ENCODE peak calls at places on chromosome 5, in nine cellular contexts. One of them, this sample, is unnamed.

GRCh38 chr5:104628906-104629305 is 1066.3 kb upstream of the NUDT12 start:
- DNase-seq in Peyer's patch: no peak
- DNase-seq in choroid plexus epithelial cell: peak
- DNase-seq in endothelial cell: no peak
- DNase-seq in sigmoid colon: no peak
- DNase-seq in AG04449: no peak
- DNase-seq in CD4-positive, alpha-beta T cell: no peak
- DNase-seq in WTC11: no peak
- DNase-seq in progenitor cell of endocrine pancreas: no peak
- DNase-seq in this sample: no peak

GRCh38 chr5:8184455-8185063 is 315.6 kb downstream of the MTRR start:
- DNase-seq in Peyer's patch: no peak
- DNase-seq in choroid plexus epithelial cell: peak
- DNase-seq in endothelial cell: peak
- DNase-seq in sigmoid colon: no peak
- DNase-seq in AG04449: no peak
- DNase-seq in CD4-positive, alpha-beta T cell: no peak
- DNase-seq in WTC11: peak
- DNase-seq in progenitor cell of endocrine pancreas: peak
- DNase-seq in this sample: peak

GRCh38 chr5:160460377-160461049 is 38.9 kb downstream of the PTTG1 start:
- DNase-seq in Peyer's patch: no peak
- DNase-seq in choroid plexus epithelial cell: peak
- DNase-seq in endothelial cell: no peak
- DNase-seq in sigmoid colon: no peak
- DNase-seq in AG04449: no peak
- DNase-seq in CD4-positive, alpha-beta T cell: no peak
- DNase-seq in WTC11: no peak
- DNase-seq in progenitor cell of endocrine pancreas: no peak
- DNase-seq in this sample: no peak

GRCh38 chr5:134038143-134038542 is 33.4 kb upstream of the VDAC1 start:
- DNase-seq in Peyer's patch: no peak
- DNase-seq in choroid plexus epithelial cell: no peak
- DNase-seq in endothelial cell: no peak
- DNase-seq in sigmoid colon: no peak
- DNase-seq in AG04449: no peak
- DNase-seq in CD4-positive, alpha-beta T cell: no peak
- DNase-seq in WTC11: no peak
- DNase-seq in progenitor cell of endocrine pancreas: no peak
- DNase-seq in this sample: no peak

GRCh38 chr5:89421035-89421434 is 538.1 kb upstream of the MEF2C start:
- DNase-seq in Peyer's patch: no peak
- DNase-seq in choroid plexus epithelial cell: peak
- DNase-seq in endothelial cell: no peak
- DNase-seq in sigmoid colon: no peak
- DNase-seq in AG04449: no peak
- DNase-seq in CD4-positive, alpha-beta T cell: no peak
- DNase-seq in WTC11: no peak
- DNase-seq in progenitor cell of endocrine pancreas: no peak
- DNase-seq in this sample: no peak

GRCh38 chr5:127650022-127650421 is 1.1 kb downstream of the CTXN3 start:
- DNase-seq in Peyer's patch: no peak
- DNase-seq in choroid plexus epithelial cell: peak
- DNase-seq in endothelial cell: no peak
- DNase-seq in sigmoid colon: peak
- DNase-seq in AG04449: no peak
- DNase-seq in CD4-positive, alpha-beta T cell: no peak
- DNase-seq in WTC11: no peak
- DNase-seq in progenitor cell of endocrine pancreas: no peak
- DNase-seq in this sample: no peak

GRCh38 chr5:178392998-178393397 is 160.4 kb upstream of the PHYKPL start:
- DNase-seq in Peyer's patch: no peak
- DNase-seq in choroid plexus epithelial cell: no peak
- DNase-seq in endothelial cell: no peak
- DNase-seq in sigmoid colon: peak
- DNase-seq in AG04449: no peak
- DNase-seq in CD4-positive, alpha-beta T cell: no peak
- DNase-seq in WTC11: no peak
- DNase-seq in progenitor cell of endocrine pancreas: no peak
- DNase-seq in this sample: no peak

GRCh38 chr5:112201141-112201540 is 217.9 kb downstream of the EPB41L4A start:
- DNase-seq in Peyer's patch: no peak
- DNase-seq in choroid plexus epithelial cell: no peak
- DNase-seq in endothelial cell: no peak
- DNase-seq in sigmoid colon: no peak
- DNase-seq in AG04449: no peak
- DNase-seq in CD4-positive, alpha-beta T cell: no peak
- DNase-seq in WTC11: no peak
- DNase-seq in progenitor cell of endocrine pancreas: no peak
- DNase-seq in this sample: no peak

GRCh38 chr5:43775000-43775399 is 172.0 kb downstream of the NNT start:
- DNase-seq in Peyer's patch: no peak
- DNase-seq in choroid plexus epithelial cell: no peak
- DNase-seq in endothelial cell: no peak
- DNase-seq in sigmoid colon: no peak
- DNase-seq in AG04449: no peak
- DNase-seq in CD4-positive, alpha-beta T cell: no peak
- DNase-seq in WTC11: no peak
- DNase-seq in progenitor cell of endocrine pancreas: no peak
- DNase-seq in this sample: no peak

GRCh38 chr5:173302546-173303155 is 25.6 kb downstream of the STC2 start:
- DNase-seq in Peyer's patch: no peak
- DNase-seq in choroid plexus epithelial cell: peak
- DNase-seq in endothelial cell: no peak
- DNase-seq in sigmoid colon: no peak
- DNase-seq in AG04449: no peak
- DNase-seq in CD4-positive, alpha-beta T cell: no peak
- DNase-seq in WTC11: no peak
- DNase-seq in progenitor cell of endocrine pancreas: no peak
- DNase-seq in this sample: no peak

GRCh38 chr5:172573115-172573882 is 67.8 kb upstream of the NEURL1B start:
- DNase-seq in Peyer's patch: peak
- DNase-seq in choroid plexus epithelial cell: no peak
- DNase-seq in endothelial cell: no peak
- DNase-seq in sigmoid colon: no peak
- DNase-seq in AG04449: no peak
- DNase-seq in CD4-positive, alpha-beta T cell: no peak
- DNase-seq in WTC11: no peak
- DNase-seq in progenitor cell of endocrine pancreas: no peak
- DNase-seq in this sample: no peak

GRCh38 chr5:153515269-153515668 is 24.8 kb downstream of the GRIA1 start:
- DNase-seq in Peyer's patch: no peak
- DNase-seq in choroid plexus epithelial cell: peak
- DNase-seq in endothelial cell: no peak
- DNase-seq in sigmoid colon: no peak
- DNase-seq in AG04449: no peak
- DNase-seq in CD4-positive, alpha-beta T cell: no peak
- DNase-seq in WTC11: no peak
- DNase-seq in progenitor cell of endocrine pancreas: no peak
- DNase-seq in this sample: no peak

GRCh38 chr5:58622884-58623871 is 40.3 kb downstream of the RAB3C start:
- DNase-seq in Peyer's patch: no peak
- DNase-seq in choroid plexus epithelial cell: no peak
- DNase-seq in endothelial cell: no peak
- DNase-seq in sigmoid colon: no peak
- DNase-seq in AG04449: no peak
- DNase-seq in CD4-positive, alpha-beta T cell: no peak
- DNase-seq in WTC11: no peak
- DNase-seq in progenitor cell of endocrine pancreas: no peak
- DNase-seq in this sample: no peak

GRCh38 chr5:62090953-62091352 is 215.1 kb upstream of the KIF2A start:
- DNase-seq in Peyer's patch: no peak
- DNase-seq in choroid plexus epithelial cell: no peak
- DNase-seq in endothelial cell: no peak
- DNase-seq in sigmoid colon: no peak
- DNase-seq in AG04449: no peak
- DNase-seq in CD4-positive, alpha-beta T cell: no peak
- DNase-seq in WTC11: no peak
- DNase-seq in progenitor cell of endocrine pancreas: no peak
- DNase-seq in this sample: no peak

GRCh38 chr5:177178905-177179304 is 45.3 kb downstream of the NSD1 start:
- DNase-seq in Peyer's patch: no peak
- DNase-seq in choroid plexus epithelial cell: no peak
- DNase-seq in endothelial cell: no peak
- DNase-seq in sigmoid colon: no peak
- DNase-seq in AG04449: no peak
- DNase-seq in CD4-positive, alpha-beta T cell: no peak
- DNase-seq in WTC11: no peak
- DNase-seq in progenitor cell of endocrine pancreas: no peak
- DNase-seq in this sample: no peak

GRCh38 chr5:10034008-10034407 is 215.7 kb downstream of the ATPSCKMT start:
- DNase-seq in Peyer's patch: no peak
- DNase-seq in choroid plexus epithelial cell: peak
- DNase-seq in endothelial cell: no peak
- DNase-seq in sigmoid colon: no peak
- DNase-seq in AG04449: no peak
- DNase-seq in CD4-positive, alpha-beta T cell: no peak
- DNase-seq in WTC11: no peak
- DNase-seq in progenitor cell of endocrine pancreas: no peak
- DNase-seq in this sample: no peak

GRCh38 chr5:154712518-154713437 is 42.4 kb upstream of the LARP1 start:
- DNase-seq in Peyer's patch: peak
- DNase-seq in choroid plexus epithelial cell: no peak
- DNase-seq in endothelial cell: no peak
- DNase-seq in sigmoid colon: peak
- DNase-seq in AG04449: no peak
- DNase-seq in CD4-positive, alpha-beta T cell: no peak
- DNase-seq in WTC11: peak
- DNase-seq in progenitor cell of endocrine pancreas: peak
- DNase-seq in this sample: no peak

GRCh38 chr5:115033861-115034260 is 135.8 kb downstream of the TRIM36 start:
- DNase-seq in Peyer's patch: no peak
- DNase-seq in choroid plexus epithelial cell: no peak
- DNase-seq in endothelial cell: peak
- DNase-seq in sigmoid colon: no peak
- DNase-seq in AG04449: no peak
- DNase-seq in CD4-positive, alpha-beta T cell: no peak
- DNase-seq in WTC11: peak
- DNase-seq in progenitor cell of endocrine pancreas: no peak
- DNase-seq in this sample: no peak
- TF ChIP-seq CTCF in Peyer's patch: peak
- TF ChIP-seq CTCF in choroid plexus epithelial cell: no peak
- TF ChIP-seq CTCF in endothelial cell: no peak
- TF ChIP-seq CTCF in sigmoid colon: no peak
- TF ChIP-seq CTCF in AG04449: no peak
- TF ChIP-seq CTCF in CD4-positive, alpha-beta T cell: no peak
- TF ChIP-seq CTCF in WTC11: peak
- TF ChIP-seq CTCF in progenitor cell of endocrine pancreas: peak
- TF ChIP-seq CTCF in this sample: peak

GRCh38 chr5:180718810-180719453 is 20.9 kb downstream of the OR2Y1 start:
- DNase-seq in Peyer's patch: no peak
- DNase-seq in choroid plexus epithelial cell: peak
- DNase-seq in endothelial cell: peak
- DNase-seq in sigmoid colon: no peak
- DNase-seq in AG04449: no peak
- DNase-seq in CD4-positive, alpha-beta T cell: peak
- DNase-seq in WTC11: no peak
- DNase-seq in progenitor cell of endocrine pancreas: peak
- DNase-seq in this sample: peak
- TF ChIP-seq CTCF in Peyer's patch: peak
- TF ChIP-seq CTCF in choroid plexus epithelial cell: peak
- TF ChIP-seq CTCF in endothelial cell: peak
- TF ChIP-seq CTCF in sigmoid colon: no peak
- TF ChIP-seq CTCF in AG04449: peak
- TF ChIP-seq CTCF in CD4-positive, alpha-beta T cell: peak
- TF ChIP-seq CTCF in WTC11: no peak
- TF ChIP-seq CTCF in progenitor cell of endocrine pancreas: peak
- TF ChIP-seq CTCF in this sample: peak

GRCh38 chr5:79105868-79106267 is 5.7 kb upstream of the BHMT start:
- DNase-seq in Peyer's patch: no peak
- DNase-seq in choroid plexus epithelial cell: no peak
- DNase-seq in endothelial cell: no peak
- DNase-seq in sigmoid colon: no peak
- DNase-seq in AG04449: no peak
- DNase-seq in CD4-positive, alpha-beta T cell: no peak
- DNase-seq in WTC11: no peak
- DNase-seq in progenitor cell of endocrine pancreas: no peak
- DNase-seq in this sample: no peak
- TF ChIP-seq CTCF in Peyer's patch: no peak
- TF ChIP-seq CTCF in choroid plexus epithelial cell: no peak
- TF ChIP-seq CTCF in endothelial cell: peak
- TF ChIP-seq CTCF in sigmoid colon: no peak
- TF ChIP-seq CTCF in AG04449: no peak
- TF ChIP-seq CTCF in CD4-positive, alpha-beta T cell: no peak
- TF ChIP-seq CTCF in WTC11: no peak
- TF ChIP-seq CTCF in progenitor cell of endocrine pancreas: no peak
- TF ChIP-seq CTCF in this sample: no peak

GRCh38 chr5:6914336-6914735 is 201.1 kb downstream of the TENT4A start:
- DNase-seq in Peyer's patch: no peak
- DNase-seq in choroid plexus epithelial cell: no peak
- DNase-seq in endothelial cell: no peak
- DNase-seq in sigmoid colon: no peak
- DNase-seq in AG04449: no peak
- DNase-seq in CD4-positive, alpha-beta T cell: no peak
- DNase-seq in WTC11: no peak
- DNase-seq in progenitor cell of endocrine pancreas: no peak
- DNase-seq in this sample: no peak
- TF ChIP-seq CTCF in Peyer's patch: no peak
- TF ChIP-seq CTCF in choroid plexus epithelial cell: no peak
- TF ChIP-seq CTCF in endothelial cell: no peak
- TF ChIP-seq CTCF in sigmoid colon: no peak
- TF ChIP-seq CTCF in AG04449: no peak
- TF ChIP-seq CTCF in CD4-positive, alpha-beta T cell: no peak
- TF ChIP-seq CTCF in WTC11: no peak
- TF ChIP-seq CTCF in progenitor cell of endocrine pancreas: no peak
- TF ChIP-seq CTCF in this sample: no peak

GRCh38 chr5:143164557-143164956 is 238.9 kb downstream of the NR3C1 start:
- DNase-seq in Peyer's patch: no peak
- DNase-seq in choroid plexus epithelial cell: peak
- DNase-seq in endothelial cell: no peak
- DNase-seq in sigmoid colon: no peak
- DNase-seq in AG04449: no peak
- DNase-seq in CD4-positive, alpha-beta T cell: no peak
- DNase-seq in WTC11: no peak
- DNase-seq in progenitor cell of endocrine pancreas: no peak
- DNase-seq in this sample: no peak
- TF ChIP-seq CTCF in Peyer's patch: no peak
- TF ChIP-seq CTCF in choroid plexus epithelial cell: no peak
- TF ChIP-seq CTCF in endothelial cell: no peak
- TF ChIP-seq CTCF in sigmoid colon: no peak
- TF ChIP-seq CTCF in AG04449: no peak
- TF ChIP-seq CTCF in CD4-positive, alpha-beta T cell: no peak
- TF ChIP-seq CTCF in WTC11: no peak
- TF ChIP-seq CTCF in progenitor cell of endocrine pancreas: no peak
- TF ChIP-seq CTCF in this sample: no peak

DNA sequence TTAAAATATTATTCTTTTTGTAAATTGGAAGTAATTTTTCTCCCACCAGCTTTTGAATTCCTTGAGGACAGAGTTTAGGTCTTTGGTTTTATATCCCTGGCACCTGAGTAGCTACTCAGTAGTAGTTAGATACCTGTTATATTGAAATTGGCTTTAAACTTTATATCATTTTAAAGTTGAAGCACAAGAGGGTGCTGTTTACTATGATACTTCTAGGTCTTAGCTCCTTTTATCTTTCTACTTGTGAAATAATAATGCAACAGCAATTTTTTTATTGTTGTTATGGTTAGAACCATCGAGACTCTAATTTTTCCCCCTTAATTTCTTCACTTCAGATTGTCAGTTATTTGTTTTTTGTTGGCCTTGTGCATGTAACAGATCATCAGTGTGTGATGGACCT is 46.3 kb downstream of the AP3S1 start:
- DNase-seq in Peyer's patch: no peak
- DNase-seq in choroid plexus epithelial cell: peak
- DNase-seq in endothelial cell: no peak
- DNase-seq in sigmoid colon: no peak
- DNase-seq in AG04449: no peak
- DNase-seq in CD4-positive, alpha-beta T cell: no peak
- DNase-seq in WTC11: no peak
- DNase-seq in progenitor cell of endocrine pancreas: no peak
- DNase-seq in this sample: no peak
- TF ChIP-seq CTCF in Peyer's patch: no peak
- TF ChIP-seq CTCF in choroid plexus epithelial cell: peak
- TF ChIP-seq CTCF in endothelial cell: no peak
- TF ChIP-seq CTCF in sigmoid colon: no peak
- TF ChIP-seq CTCF in AG04449: no peak
- TF ChIP-seq CTCF in CD4-positive, alpha-beta T cell: no peak
- TF ChIP-seq CTCF in WTC11: no peak
- TF ChIP-seq CTCF in progenitor cell of endocrine pancreas: no peak
- TF ChIP-seq CTCF in this sample: no peak

This sample was measured in neural crest cell.